ENCODE peak calls at places on chromosomes 4 and X, in eight cellular contexts. L is tibial nerve, O is heart left ventricle, M is adrenal gland, E is ovary, Y is Peyer's patch, U is uterus, V is IMR-90. Q is an unnamed sample.

GRCh38 chr4:40980318-40980883 is 230.6 kb downstream of the NSUN7 start:
- DNase-seq in O (no peak), L (no peak), U (no peak), Y (no peak), E (no peak), V (no peak), M (no peak), Q (no peak)

GRCh38 chr4:154738426-154738825 is 5.4 kb upstream of the LRAT start:
- DNase-seq in L (no peak), Y (no peak), M (no peak), O (no peak), E (no peak), U (no peak), V (no peak), Q (no peak)

GRCh38 chrX:27444093-27444908 is 18.8 kb downstream of the PPP4R3C start:
- DNase-seq in M (no peak), U (no peak), V (no peak), E (no peak), O (no peak), Y (no peak), L (no peak), Q (no peak)

GRCh38 chrX:39162322-39162721 is 361.1 kb downstream of the MID1IP1 start:
- DNase-seq in E (peak; percentile 25), M (peak; percentile 15), U (peak; percentile 20), L (no peak), O (no peak), Y (no peak), V (no peak), Q (peak; percentile 38)

GRCh38 chr4:183447646-183448045 is 3.2 kb downstream of the CDKN2AIP start:
- DNase-seq in Y (no peak), M (no peak), O (no peak), U (no peak), E (no peak), L (no peak), V (no peak), Q (no peak)

GRCh38 chrX:76195579-76195978 is 22.7 kb downstream of the PBDC1 start:
- DNase-seq in E (no peak), Y (no peak), O (no peak), U (no peak), M (no peak), L (no peak), V (no peak), Q (no peak)

GRCh38 chr4:187618701-187619278 is 376.8 kb upstream of the ZFP42 start:
- DNase-seq in M (no peak), Y (no peak), U (no peak), E (no peak), O (no peak), L (no peak), V (peak; percentile 86), Q (no peak)

GRCh38 chr4:40688446-40689095 is 58.9 kb upstream of the RBM47 start:
- DNase-seq in L (no peak), M (no peak), V (no peak), Y (no peak), O (no peak), E (no peak), U (no peak), Q (no peak)

GRCh38 chrX:86148024-86148511 is at the start of gene DACH2:
- DNase-seq in E (peak; percentile 77), U (peak; percentile 77), O (peak; percentile 63), Y (peak; percentile 23), V (peak; percentile 74), M (peak; percentile 78), L (peak; percentile 21), Q (peak; percentile 83)

GRCh38 chr4:187209921-187210613 is 486.4 kb upstream of the FAT1 start:
- DNase-seq in M (no peak), U (no peak), L (no peak), O (no peak), Y (no peak), E (peak; percentile 24), V (peak; percentile 88), Q (peak; percentile 39)

GRCh38 chr4:40216622-40217366 is 20.0 kb downstream of the RHOH start:
- DNase-seq in O (no peak), E (no peak), V (no peak), M (no peak), U (no peak), L (no peak), Y (no peak), Q (no peak)

GRCh38 chr4:147754037-147754445 is 22.2 kb downstream of the ARHGAP10 start:
- DNase-seq in U (no peak), E (no peak), V (peak; percentile 95), O (no peak), M (no peak), Y (no peak), L (no peak), Q (no peak)

GRCh38 chrX:118347131-118347530 is 1.2 kb downstream of the WDR44 start:
- DNase-seq in U (no peak), M (no peak), O (no peak), L (no peak), Y (no peak), E (no peak), V (peak; percentile 69), Q (no peak)

GRCh38 chr4:6071191-6071958 is 53.1 kb upstream of the C4orf50 start:
- DNase-seq in V (no peak), U (no peak), Y (no peak), E (no peak), M (no peak), O (no peak), L (no peak), Q (no peak)

GRCh38 chr4:153471691-153472080 is 5.5 kb downstream of the TMEM131L start:
- DNase-seq in U (no peak), Y (peak; percentile 46), L (no peak), E (no peak), O (no peak), M (no peak), V (no peak), Q (no peak)

GRCh38 chr4:38676986-38677385 is 13.0 kb downstream of the KLF3 start:
- DNase-seq in O (no peak), M (no peak), V (no peak), Y (no peak), L (no peak), E (no peak), U (no peak), Q (no peak)

DNA sequence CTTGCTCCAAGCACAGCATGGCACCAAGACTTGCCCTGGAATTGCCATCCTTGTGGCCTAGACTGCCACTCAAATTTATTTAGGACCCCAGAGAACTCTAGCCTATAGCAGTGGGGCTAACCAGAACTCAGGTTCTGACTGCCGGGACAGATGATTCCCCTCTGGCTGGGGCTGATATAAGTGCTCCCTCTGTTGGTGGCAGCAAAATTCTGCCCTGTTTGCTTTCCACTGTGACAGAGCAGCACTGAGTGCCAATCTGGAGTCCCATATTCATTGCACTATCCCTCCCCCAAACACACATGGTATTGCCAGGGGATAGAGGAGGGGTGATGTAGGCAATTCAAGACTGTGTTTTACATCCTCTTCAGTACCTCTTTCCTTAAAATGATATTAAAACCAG is 1081.9 kb downstream of the FAT4 start:
- DNase-seq in E (no peak), M (no peak), V (no peak), U (no peak), L (no peak), Y (no peak), O (no peak), Q (no peak)
- TF ChIP-seq CTCF in E (no peak), M (no peak), V (no peak), U (no peak), L (no peak), Y (no peak), O (no peak), Q (no peak)

GRCh38 chrX:70133303-70134115 is at the start of gene IGBP1:
- DNase-seq in M (peak; percentile 79), E (peak; percentile 72), V (peak; percentile 83), U (peak; percentile 75), O (peak; percentile 77), Y (peak; percentile 81), L (peak; percentile 47), Q (peak; percentile 92)
- TF ChIP-seq POLR2A in M (no peak), E (peak; percentile 29), V (peak; percentile 75), U (no peak), O (no peak), Y (peak; percentile 55), L (no peak), Q (no peak)

DNA sequence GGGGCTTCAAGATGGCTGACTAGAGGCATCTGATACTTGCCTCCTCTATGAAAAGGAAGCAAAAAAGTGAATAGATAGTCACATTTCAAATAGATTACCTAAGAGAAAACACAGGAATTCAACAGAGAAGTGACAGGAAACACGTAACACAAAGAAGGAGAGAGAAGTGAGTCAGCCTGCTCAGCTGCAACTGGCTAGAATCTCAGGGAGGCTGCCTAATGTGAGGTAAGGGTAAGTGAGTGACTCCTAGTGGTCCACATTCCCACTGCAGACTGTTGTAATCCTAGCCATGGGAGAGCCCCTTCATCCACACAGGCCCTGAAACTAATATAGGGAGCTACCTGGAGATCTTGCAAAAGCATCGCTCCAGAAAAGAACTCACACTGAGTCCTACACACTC is 179.2 kb downstream of the SLC7A11 start:
- DNase-seq in M (no peak), V (peak; percentile 79), E (no peak), L (no peak), U (no peak), Y (no peak), O (no peak), Q (no peak)
- TF ChIP-seq CTCF in M (no peak), V (peak; percentile 46), E (no peak), L (no peak), U (no peak), Y (no peak), O (no peak), Q (no peak)

GRCh38 chrX:23908219-23909003 is 605 bp downstream of the CXorf58 start:
- DNase-seq in M (no peak), E (no peak), O (no peak), L (no peak), V (no peak), U (no peak), Y (no peak), Q (no peak)

GRCh38 chrX:23907106-23907495 is 637 bp downstream of the APOO start:
- DNase-seq in Y (no peak), M (no peak), E (no peak), L (no peak), U (no peak), O (no peak), V (no peak), Q (no peak)

GRCh38 chrX:23904096-23904495 is 3.6 kb downstream of the APOO start:
- DNase-seq in V (peak; percentile 40), E (no peak), Y (no peak), U (no peak), O (no peak), L (no peak), M (no peak), Q (no peak)

GRCh38 chrX:23911436-23911835 is 3.6 kb downstream of the CXorf58 start:
- DNase-seq in E (no peak), Y (no peak), U (no peak), O (no peak), L (no peak), M (no peak), V (no peak), Q (no peak)

DNA sequence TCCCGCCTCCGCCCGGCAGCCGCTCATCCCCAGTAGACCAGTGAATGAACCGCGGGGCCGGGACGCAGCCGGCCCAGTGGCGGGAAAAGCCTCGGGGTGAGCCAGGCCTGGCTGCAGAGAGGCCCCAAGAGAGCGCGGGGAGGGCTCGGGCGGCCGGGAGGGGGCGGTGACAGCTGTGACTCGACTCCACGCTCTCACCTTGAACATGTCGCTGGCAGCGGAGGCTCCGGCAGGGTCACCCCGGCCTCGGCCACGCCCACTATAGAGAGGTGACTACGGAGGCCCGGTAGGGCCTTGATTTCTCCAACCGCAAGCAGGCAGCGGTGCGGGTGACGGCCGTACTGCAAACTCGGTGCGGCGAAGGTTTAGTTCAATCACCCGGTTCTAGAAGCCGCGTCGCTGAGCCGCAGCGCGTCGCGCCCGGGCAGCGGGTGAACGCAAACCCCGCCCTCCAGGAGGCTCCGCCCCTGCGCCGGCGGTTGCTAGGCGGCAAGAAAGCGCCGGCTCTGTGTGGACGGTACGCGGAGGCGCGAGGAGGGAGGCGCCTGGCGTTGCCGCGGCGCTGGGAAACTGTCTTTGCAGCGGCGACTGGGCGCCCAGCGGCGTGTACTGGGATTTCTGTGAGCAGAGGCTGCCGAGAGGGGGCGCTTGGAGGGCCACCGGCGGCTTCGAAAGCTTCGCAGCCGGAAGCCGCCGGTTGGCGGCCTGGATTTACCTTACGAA is at the start of the genes APOO and CXorf58:
- DNase-seq in E (peak; percentile 88), V (peak; percentile 87), M (peak; percentile 92), L (peak; percentile 73), Y (peak; percentile 88), O (peak; percentile 90), U (peak; percentile 91), Q (peak; percentile 93)
- TF ChIP-seq POLR2A in E (no peak), V (no peak), M (no peak), L (no peak), Y (peak; percentile 50), O (no peak), U (peak; percentile 51), Q (no peak)

Q was measured in testis.